ENCODE peak calls at places on chromosomes 3 and 15, in nine cellular contexts. A, K, F, T, O, I, D, U and H are unnamed samples.

GRCh38 chr3:185823280-185824044 is 1.4 kb downstream of the IGF2BP2 start:
- DNase-seq in D (peak; percentile 36), I (no peak), U (peak; percentile 40), O (peak; percentile 37), A (peak; percentile 22), F (no peak), K (peak; percentile 79), T (peak; percentile 57), H (peak; percentile 35)

GRCh38 chr15:55915221-55915620 is 78.2 kb downstream of the NEDD4 start:
- DNase-seq in O (no peak), I (no peak), F (no peak), D (no peak), U (no peak), A (no peak), K (no peak), T (no peak), H (no peak)

GRCh38 chr3:124125320-124125719 is 133.4 kb upstream of the ROPN1 start:
- DNase-seq in I (no peak), D (no peak), A (no peak), K (no peak), F (no peak), U (no peak), O (no peak), T (no peak), H (no peak)

GRCh38 chr3:19148768-19149091 is 420 bp downstream of the KCNH8 start:
- DNase-seq in K (no peak), D (no peak), A (no peak), U (no peak), O (no peak), T (no peak), F (no peak), I (no peak), H (no peak)

GRCh38 chr15:64688179-64688578 is 87.2 kb downstream of the RBPMS2 start:
- DNase-seq in I (no peak), A (no peak), O (no peak), K (no peak), D (no peak), T (no peak), F (no peak), U (no peak), H (no peak)

GRCh38 chr3:123372789-123373534 is 75.9 kb downstream of the ADCY5 start:
- DNase-seq in O (no peak), I (no peak), U (no peak), D (no peak), F (no peak), K (no peak), T (no peak), A (no peak), H (no peak)

GRCh38 chr3:55454611-55455010 is 32.5 kb downstream of the WNT5A start:
- DNase-seq in A (no peak), K (no peak), I (no peak), F (no peak), U (no peak), O (no peak), T (no peak), D (no peak), H (no peak)

GRCh38 chr3:45647148-45647619 is 42.0 kb upstream of the SACM1L start:
- DNase-seq in O (peak; percentile 51), A (no peak), D (peak; percentile 30), I (no peak), F (no peak), U (no peak), T (no peak), K (peak; percentile 62), H (no peak)

GRCh38 chr3:55524565-55525244 is 37.6 kb upstream of the WNT5A start:
- DNase-seq in K (no peak), O (no peak), I (no peak), T (no peak), U (no peak), A (no peak), F (no peak), D (no peak), H (no peak)

GRCh38 chr3:101690972-101691371 is 4.5 kb upstream of the RPL24 start:
- DNase-seq in K (no peak), A (no peak), F (no peak), D (no peak), O (no peak), T (no peak), I (no peak), U (no peak), H (no peak)

GRCh38 chr15:94760348-94760747 is 529.0 kb downstream of the MCTP2 start:
- DNase-seq in O (no peak), T (no peak), A (no peak), I (no peak), F (no peak), D (no peak), U (no peak), K (no peak), H (no peak)

GRCh38 chr3:184477940-184478339 is 83.6 kb upstream of the EPHB3 start:
- DNase-seq in F (no peak), T (no peak), A (no peak), O (no peak), K (no peak), D (no peak), U (no peak), I (peak; percentile 8), H (no peak)

GRCh38 chr3:184474907-184475306 is 86.7 kb upstream of the EPHB3 start:
- DNase-seq in K (no peak), D (no peak), O (no peak), F (no peak), I (peak; percentile 24), T (no peak), A (no peak), U (no peak), H (no peak)

GRCh38 chr3:184471439-184471838 is 90.1 kb upstream of the EPHB3 start:
- DNase-seq in I (peak; percentile 57), K (no peak), O (no peak), T (no peak), A (no peak), F (no peak), U (no peak), D (no peak), H (no peak)

GRCh38 chr3:184467171-184467570 is 87.3 kb downstream of the CHRD start:
- DNase-seq in F (no peak), A (no peak), D (no peak), K (no peak), T (no peak), I (peak; percentile 60), U (no peak), O (no peak), H (no peak)

GRCh38 chr3:184472723-184473419 is 88.7 kb upstream of the EPHB3 start:
- DNase-seq in T (peak; percentile 62), F (no peak), K (no peak), U (peak; percentile 34), A (no peak), O (no peak), D (peak; percentile 64), I (peak; percentile 90), H (no peak)
- H3K27me3 ChIP-seq in T (no peaks in the 10 kb centered on the region), F (no peaks in the 10 kb centered on the region), K (no peaks in the 10 kb centered on the region), U (peaks cover 39% of the 10 kb centered on the region), A (no peaks in the 10 kb centered on the region), O (no peaks in the 10 kb centered on the region), D (peaks cover 21% of the 10 kb centered on the region), I (no peaks in the 10 kb centered on the region), H (peaks cover 2% of the 10 kb centered on the region)

GRCh38 chr3:187678869-187679268 is 8.7 kb upstream of the SST start:
- DNase-seq in O (no peak), D (no peak), A (peak; percentile 39), F (peak; percentile 42), K (peak; percentile 81), I (peak; percentile 70), T (no peak), U (no peak), H (peak; percentile 24)

GRCh38 chr3:187667526-187667925 is 2.7 kb downstream of the SST start:
- DNase-seq in A (no peak), U (no peak), F (no peak), I (no peak), T (no peak), K (no peak), D (no peak), O (no peak), H (no peak)

GRCh38 chr3:187669675-187670504 is at the start of gene SST:
- DNase-seq in O (peak; percentile 33), A (peak; percentile 21), K (peak; percentile 82), D (no peak), T (peak; percentile 59), F (no peak), U (no peak), I (peak; percentile 53), H (peak; percentile 75)

GRCh38 chr3:187677604-187678003 is 7.4 kb upstream of the SST start:
- DNase-seq in D (no peak), O (no peak), F (no peak), A (no peak), U (no peak), K (no peak), I (peak; percentile 14), T (no peak), H (no peak)

GRCh38 chr3:187673012-187673411 is 2.8 kb upstream of the SST start:
- DNase-seq in K (no peak), I (peak; percentile 60), O (no peak), A (no peak), D (no peak), U (no peak), F (no peak), T (no peak), H (no peak)
- H3K27me3 ChIP-seq in K (peaks cover 24% of the 10 kb centered on the region), I (peaks cover 12% of the 10 kb centered on the region), O (no peaks in the 10 kb centered on the region), A (no peaks in the 10 kb centered on the region), D (peaks cover 37% of the 10 kb centered on the region), U (peaks cover 85% of the 10 kb centered on the region), F (peaks cover 78% of the 10 kb centered on the region), T (no peaks in the 10 kb centered on the region), H (no peaks in the 10 kb centered on the region)

DNA sequence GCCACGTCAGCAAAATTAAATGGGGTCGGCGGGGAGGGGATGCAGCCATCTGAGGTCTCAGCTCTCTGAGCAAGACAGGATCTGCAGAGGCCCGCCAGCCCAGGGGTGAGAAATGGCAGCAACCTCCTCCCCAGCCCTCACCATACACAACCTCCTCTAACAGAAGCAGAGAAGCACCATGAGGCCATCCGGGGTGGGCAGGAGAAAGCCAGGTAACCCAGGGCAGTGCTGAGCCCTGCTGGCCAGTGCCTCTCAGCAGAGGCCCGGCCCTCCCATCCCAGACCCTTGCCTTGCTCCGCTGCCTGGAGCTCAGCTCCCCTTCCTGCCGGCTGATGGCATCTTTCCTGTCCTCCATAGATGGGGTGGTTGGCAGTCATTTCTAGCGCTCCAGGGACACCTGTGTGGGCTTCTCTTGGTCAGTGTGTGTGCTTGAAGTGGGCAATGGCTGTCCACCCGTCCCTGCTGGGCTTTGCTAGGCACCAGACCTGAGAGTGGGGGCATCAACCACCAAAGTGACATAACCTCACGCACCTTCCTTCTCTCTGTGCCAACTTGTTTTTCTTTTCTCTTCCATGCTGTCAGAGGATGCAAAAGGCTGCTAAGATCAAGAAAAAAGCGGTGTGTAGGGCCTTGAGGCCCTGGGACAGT is 175.8 kb downstream of the NSMCE3 start:
- DNase-seq in U (no peak), A (no peak), T (no peak), O (no peak), I (no peak), K (no peak), F (no peak), D (peak; percentile 12), H (no peak)
- H3K27me3 ChIP-seq in U (peaks cover 27% of the 10 kb centered on the region), A (no peaks in the 10 kb centered on the region), T (no peaks in the 10 kb centered on the region), O (no peaks in the 10 kb centered on the region), I (no peaks in the 10 kb centered on the region), K (no peaks in the 10 kb centered on the region), F (no peaks in the 10 kb centered on the region), D (peaks cover 8% of the 10 kb centered on the region), H (no peaks in the 10 kb centered on the region)

DNA sequence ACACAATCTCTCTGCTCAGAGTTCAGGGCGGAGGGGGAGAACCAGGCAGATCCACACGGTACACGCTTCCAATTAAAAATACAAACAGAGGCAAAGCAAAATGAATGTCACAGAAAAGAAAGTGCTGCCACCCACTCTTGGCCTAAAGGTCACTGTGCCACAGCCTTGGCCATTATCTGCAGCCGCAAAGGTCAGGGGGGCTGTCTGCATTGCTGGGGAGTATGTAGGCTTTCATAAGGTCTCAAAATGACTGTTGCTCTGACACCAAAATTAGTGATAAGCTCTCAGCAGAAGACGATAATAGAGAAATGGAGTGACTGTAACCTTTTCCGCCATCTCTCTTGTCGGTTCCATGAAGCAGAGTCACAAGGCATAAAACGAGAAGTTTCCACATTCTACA is 374.1 kb upstream of the ICE2 start:
- DNase-seq in T (no peak), D (no peak), K (no peak), U (no peak), F (no peak), I (no peak), O (no peak), A (no peak), H (no peak)
- H3K27me3 ChIP-seq in T (no peaks in the 10 kb centered on the region), D (no peaks in the 10 kb centered on the region), K (no peaks in the 10 kb centered on the region), U (no peaks in the 10 kb centered on the region), F (peaks cover 57% of the 10 kb centered on the region), I (no peaks in the 10 kb centered on the region), O (no peaks in the 10 kb centered on the region), A (no peaks in the 10 kb centered on the region), H (no peaks in the 10 kb centered on the region)